ENCODE peak calls at places on chromosomes 6 and 20, in nine cellular contexts. J is breast epithelium, S is A549, D is heart left ventricle, O is ovary, A is K562, G is tibial nerve, F is Peyer's patch, R is gastrocnemius medialis. K is an unnamed sample.

GRCh38 chr20:32707691-32708581 is 34.2 kb upstream of the C20orf203 start:
- DNase-seq in J (no peak), S (no peak), D (no peak), O (no peak), A (no peak), G (no peak), F (no peak), R (no peak), K (no peak)

GRCh38 chr6:71107935-71108420 is 151.1 kb upstream of the B3GAT2 start:
- DNase-seq in J (no peak), S (no peak), D (peak; percentile 28), O (no peak), A (no peak), G (no peak), F (no peak), R (no peak), K (no peak)

GRCh38 chr20:59027746-59028320 is 4.3 kb downstream of the ATP5F1E start:
- DNase-seq in J (no peak), S (no peak), D (no peak), O (no peak), A (no peak), G (no peak), F (no peak), R (no peak), K (no peak)

GRCh38 chr6:157134402-157135074 is 188.8 kb downstream of the TMEM242 start:
- DNase-seq in J (no peak), S (no peak), D (no peak), O (no peak), A (peak; percentile 30), G (no peak), F (no peak), R (no peak), K (no peak)

GRCh38 chr6:130167655-130168054 is 55.1 kb downstream of the SAMD3 start:
- DNase-seq in J (no peak), S (no peak), D (no peak), O (no peak), A (no peak), G (no peak), F (no peak), R (no peak), K (no peak)

GRCh38 chr6:41519748-41520699 is 26.2 kb upstream of the FOXP4 start:
- DNase-seq in J (no peak), S (no peak), D (no peak), O (no peak), A (no peak), G (no peak), F (no peak), R (no peak), K (no peak)

GRCh38 chr6:41939091-41939847 is 2.3 kb downstream of the CCND3 start:
- DNase-seq in J (no peak), S (no peak), D (peak; percentile 43), O (peak; percentile 66), A (peak; percentile 96), G (no peak), F (no peak), R (no peak), K (no peak)

GRCh38 chr6:111477481-111477938 is 5.5 kb downstream of the REV3L start:
- DNase-seq in J (no peak), S (no peak), D (no peak), O (no peak), A (peak; percentile 58), G (no peak), F (no peak), R (no peak), K (no peak)

GRCh38 chr6:72674842-72675241 is 53.0 kb downstream of the KCNQ5 start:
- DNase-seq in J (no peak), S (no peak), D (no peak), O (no peak), A (no peak), G (no peak), F (no peak), R (no peak), K (no peak)

GRCh38 chr6:168968228-168968627 is 285.4 kb downstream of the THBS2 start:
- DNase-seq in J (peak; percentile 42), S (no peak), D (no peak), O (no peak), A (peak; percentile 17), G (peak; percentile 69), F (peak; percentile 72), R (peak; percentile 49), K (no peak)

GRCh38 chr6:154962751-154963150 is 32.4 kb upstream of the TIAM2 start:
- DNase-seq in J (no peak), S (peak; percentile 28), D (no peak), O (no peak), A (no peak), G (no peak), F (no peak), R (no peak), K (no peak)

GRCh38 chr6:142763205-142763604 is 181.8 kb downstream of the HIVEP2 start:
- DNase-seq in J (no peak), S (no peak), D (no peak), O (no peak), A (no peak), G (no peak), F (no peak), R (no peak), K (no peak)

GRCh38 chr6:16999486-17000436 is 102.1 kb upstream of the STMND1 start:
- DNase-seq in J (no peak), S (no peak), D (no peak), O (no peak), A (no peak), G (no peak), F (no peak), R (no peak), K (no peak)

GRCh38 chr6:36776167-36776566 is 63.1 kb downstream of the CPNE5 start:
- DNase-seq in J (no peak), S (no peak), D (no peak), O (no peak), A (no peak), G (no peak), F (no peak), R (no peak), K (no peak)

GRCh38 chr6:19369770-19370169 is 467.4 kb upstream of the ID4 start:
- DNase-seq in J (no peak), S (no peak), D (no peak), O (no peak), A (no peak), G (no peak), F (no peak), R (no peak), K (no peak)

GRCh38 chr6:41278699-41279405 is 7.6 kb downstream of the TREM1 start:
- DNase-seq in J (no peak), S (peak; percentile 25), D (peak; percentile 56), O (peak; percentile 40), A (peak; percentile 97), G (peak; percentile 54), F (peak; percentile 81), R (peak; percentile 13), K (no peak)

GRCh38 chr6:139296927-139297326 is 5.1 kb upstream of the TXLNB start:
- DNase-seq in J (no peak), S (no peak), D (no peak), O (no peak), A (no peak), G (no peak), F (no peak), R (no peak), K (no peak)

DNA sequence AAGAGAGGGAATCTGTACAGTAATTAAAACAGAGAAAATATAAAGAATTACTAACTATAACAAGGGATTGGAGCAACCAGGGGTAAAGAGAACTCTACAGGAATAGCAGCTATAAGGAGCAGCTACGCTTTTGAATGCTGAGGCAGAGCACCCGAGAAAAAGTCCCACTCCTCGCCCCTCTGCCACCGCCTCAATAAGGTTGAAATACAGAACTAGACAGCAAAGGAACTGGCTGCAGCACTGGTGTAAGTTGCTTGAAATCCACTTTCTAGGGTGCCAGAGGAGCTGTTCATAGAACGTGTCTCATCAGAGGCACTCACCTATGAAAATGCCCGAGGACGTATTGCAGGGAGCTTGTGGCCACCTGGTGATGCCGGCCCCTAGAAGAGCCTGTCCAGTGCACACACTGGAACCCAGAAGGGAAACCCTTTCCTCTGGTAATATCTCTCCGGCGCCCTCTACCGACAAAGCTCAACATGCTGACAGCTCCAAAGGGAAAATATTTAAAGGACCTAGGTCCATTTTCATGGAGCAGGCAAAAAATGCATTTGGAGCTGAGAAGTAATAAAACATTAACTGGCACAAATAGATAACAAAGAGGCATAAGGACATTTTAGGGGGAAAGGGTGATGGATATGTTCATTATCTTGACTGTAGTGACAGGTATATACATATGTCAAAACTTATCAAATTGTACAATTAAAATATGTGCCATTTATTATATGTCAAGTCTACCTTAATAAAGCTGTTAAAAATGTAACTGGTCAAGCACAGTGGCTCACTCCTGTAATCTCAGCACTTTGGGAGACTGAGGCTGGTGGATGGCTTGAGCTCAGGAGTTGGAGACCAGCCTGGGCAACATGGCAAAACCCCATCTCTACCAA is 137.4 kb upstream of the HDAC2 start:
- DNase-seq in J (no peak), S (peak; percentile 25), D (peak; percentile 56), O (peak; percentile 45), A (peak; percentile 66), G (peak; percentile 74), F (peak; percentile 74), R (no peak), K (no peak)
- TF ChIP-seq CTCF in J (no peak), S (peak; percentile 47), D (peak; percentile 70), O (no peak), A (peak; percentile 56), G (peak; percentile 22), F (no peak), R (no peak), K (no peak)

GRCh38 chr6:149336529-149336928 is 19.0 kb downstream of the TAB2 start:
- DNase-seq in J (peak; percentile 39), S (no peak), D (no peak), O (no peak), A (no peak), G (no peak), F (no peak), R (no peak), K (no peak)
- TF ChIP-seq POLR2A in J (no peak), S (no peak), D (no peak), O (no peak), A (no peak), G (no peak), F (no peak), R (no peak), K (no peak)

GRCh38 chr6:100599088-100599770 is 134.5 kb upstream of the SIM1 start:
- DNase-seq in J (no peak), S (no peak), D (no peak), O (no peak), A (no peak), G (no peak), F (no peak), R (no peak), K (no peak)

GRCh38 chr6:100592929-100593328 is 128.2 kb upstream of the SIM1 start:
- DNase-seq in J (no peak), S (no peak), D (no peak), O (no peak), A (no peak), G (no peak), F (no peak), R (no peak), K (no peak)

GRCh38 chr6:100593522-100593921 is 128.8 kb upstream of the SIM1 start:
- DNase-seq in J (no peak), S (no peak), D (no peak), O (no peak), A (no peak), G (no peak), F (no peak), R (no peak), K (no peak)

GRCh38 chr6:100595456-100595855 is 130.7 kb upstream of the SIM1 start:
- DNase-seq in J (no peak), S (no peak), D (no peak), O (no peak), A (no peak), G (no peak), F (no peak), R (no peak), K (no peak)
- TF ChIP-seq CTCF in J (no peak), S (no peak), D (no peak), O (no peak), A (no peak), G (no peak), F (no peak), R (no peak), K (no peak)

GRCh38 chr6:44575644-44576043 is 188.1 kb downstream of the CDC5L start:
- DNase-seq in J (no peak), S (no peak), D (no peak), O (no peak), A (no peak), G (no peak), F (no peak), R (no peak), K (no peak)
- TF ChIP-seq POLR2A in J (no peak), S (no peak), D (no peak), O (no peak), A (no peak), G (no peak), F (no peak), R (no peak), K (no peak)